ENCODE peak calls at places on chromosomes 11 and 22, in four cellular contexts. E is HepG2, Z is WTC11, K is K562. V is an unnamed sample.

GRCh38 chr11:313787-314547 is at the start of gene IFITM1:
- DNase-seq in E (no peak), Z (no peak), K (peak), V (no peak)

GRCh38 chr11:131373326-131373725 is 2.9 kb downstream of the NTM start:
- DNase-seq in E (no peak), Z (no peak), K (no peak), V (no peak)

GRCh38 chr22:43014062-43014875 is 680 bp downstream of the PACSIN2 start:
- DNase-seq in E (peak), Z (peak), K (peak), V (peak)

GRCh38 chr11:11119917-11120316 is 233.1 kb downstream of the CSNK2A3 start:
- DNase-seq in E (no peak), Z (peak), K (no peak), V (no peak)

GRCh38 chr11:14423633-14424032 is 64.7 kb upstream of the RRAS2 start:
- DNase-seq in E (peak), Z (no peak), K (no peak), V (no peak)

GRCh38 chr22:27970596-27971220 is 51.7 kb upstream of the PITPNB start:
- DNase-seq in E (no peak), Z (no peak), K (no peak), V (no peak)

GRCh38 chr11:46216040-46216764 is 61.3 kb upstream of the CREB3L1 start:
- DNase-seq in E (no peak), Z (no peak), K (no peak), V (no peak)

GRCh38 chr22:40325315-40325714 is 21.0 kb upstream of the ADSL start:
- DNase-seq in E (no peak), Z (no peak), K (no peak), V (no peak)

GRCh38 chr11:45237666-45238348 is 48.3 kb downstream of the SYT13 start:
- DNase-seq in E (no peak), Z (no peak), K (no peak), V (no peak)

GRCh38 chr22:32951081-32951806 is 106.9 kb downstream of the SYN3 start:
- DNase-seq in E (no peak), Z (peak), K (peak), V (peak)

GRCh38 chr22:48178536-48178935 is 1416.1 kb downstream of the TBC1D22A start:
- DNase-seq in E (no peak), Z (no peak), K (no peak), V (no peak)

GRCh38 chr11:115924744-115925567 is 420.7 kb upstream of the CADM1 start:
- DNase-seq in E (no peak), Z (no peak), K (no peak), V (no peak)

GRCh38 chr11:114563077-114563476 is 3.4 kb upstream of the NXPE1 start:
- DNase-seq in E (no peak), Z (no peak), K (no peak), V (no peak)

GRCh38 chr11:86182976-86183584 is 61.5 kb upstream of the EED start:
- DNase-seq in E (no peak), Z (no peak), K (peak), V (no peak)

GRCh38 chr22:49255154-49255553 is 572.5 kb downstream of the BRD1 start:
- DNase-seq in E (no peak), Z (no peak), K (no peak), V (no peak)

GRCh38 chr11:78000193-78000592 is 5.7 kb upstream of the INTS4 start:
- DNase-seq in E (peak), Z (peak), K (peak), V (peak)

GRCh38 chr11:102109896-102110760 is at the start of gene YAP1:
- DNase-seq in E (peak), Z (peak), K (peak), V (peak)

GRCh38 chr11:18761741-18762140 is 29.9 kb downstream of the PTPN5 start:
- DNase-seq in E (no peak), Z (no peak), K (no peak), V (no peak)

GRCh38 chr11:18765554-18765953 is 26.0 kb downstream of the PTPN5 start:
- DNase-seq in E (no peak), Z (no peak), K (no peak), V (no peak)

GRCh38 chr11:18766015-18766414 is 25.6 kb downstream of the PTPN5 start:
- DNase-seq in E (no peak), Z (no peak), K (no peak), V (no peak)

GRCh38 chr11:18757742-18758294 is 31.8 kb upstream of the IGSF22 start:
- DNase-seq in E (no peak), Z (no peak), K (no peak), V (no peak)

DNA sequence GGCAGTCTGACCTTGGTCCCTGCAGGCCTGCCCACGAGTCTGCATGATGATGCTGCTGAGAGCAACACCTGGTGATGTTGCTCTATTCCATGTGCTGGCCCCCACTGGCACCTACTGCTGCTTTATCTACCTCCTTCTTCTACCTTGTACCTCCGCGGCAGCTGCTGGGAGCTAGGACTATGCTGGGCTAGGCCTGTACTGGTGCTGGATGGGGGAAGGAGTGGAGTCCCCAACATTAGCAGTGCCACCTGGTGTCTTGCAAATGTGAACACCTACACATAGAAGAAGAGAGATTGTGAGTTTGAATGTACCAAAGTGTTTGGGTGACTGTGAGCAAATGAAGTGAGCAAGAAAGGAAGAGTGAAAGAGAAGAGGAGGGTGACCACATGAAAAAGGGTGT is 30.5 kb downstream of the PTPN5 start:
- DNase-seq in E (no peak), Z (no peak), K (no peak), V (no peak)
- TF ChIP-seq ELF4 in E (no peak), Z (no peak), K (no peak), V (no peak)

DNA sequence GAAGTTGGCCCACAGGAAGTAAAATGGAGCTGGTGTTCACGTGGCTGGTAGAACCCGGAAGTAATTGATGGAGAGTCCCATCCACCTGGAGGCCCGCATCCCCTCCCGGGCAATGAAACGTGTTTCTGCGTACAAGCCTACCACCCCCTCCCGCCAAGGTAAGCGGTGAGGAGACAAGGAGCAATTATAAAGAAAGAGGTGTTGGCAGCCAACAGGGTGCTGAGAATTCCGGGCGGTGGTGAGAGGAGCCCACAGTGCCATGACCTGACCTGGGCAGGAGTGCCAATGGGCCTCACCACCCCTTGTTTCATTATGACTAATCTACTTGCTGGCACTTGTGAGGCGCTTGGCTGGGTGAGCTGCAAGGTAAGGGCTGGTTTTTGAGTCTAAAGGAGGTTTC is 83.8 kb upstream of the BID start:
- DNase-seq in E (no peak), Z (no peak), K (no peak), V (no peak)
- TF ChIP-seq ELF4 in E (no peak), Z (no peak), K (no peak), V (no peak)

GRCh38 chr11:3105791-3106735 is 48.8 kb upstream of the CARS1 start:
- DNase-seq in E (no peak), Z (peak), K (no peak), V (no peak)
- TF ChIP-seq ELF4 in E (no peak), Z (no peak), K (no peak), V (no peak)

DNA sequence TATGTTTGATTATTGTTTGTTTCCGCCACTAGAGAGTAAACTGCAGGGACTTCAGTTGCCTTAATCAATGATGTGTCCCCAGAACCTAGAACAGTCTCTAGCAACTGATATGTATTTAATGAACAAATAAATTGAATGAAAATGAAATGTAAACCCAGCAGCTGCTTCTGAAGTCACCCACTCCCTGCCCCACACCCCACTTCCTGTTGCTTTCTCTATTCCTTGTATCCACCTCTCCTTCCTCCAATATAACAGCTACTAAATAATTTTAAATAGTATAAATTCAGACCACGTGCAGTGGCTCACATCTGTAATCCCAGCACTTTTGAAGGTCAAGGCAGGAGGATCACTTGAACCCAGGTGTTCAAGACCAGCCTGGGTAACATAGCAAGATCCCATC is 15.8 kb downstream of the MYH9 start:
- DNase-seq in E (no peak), Z (no peak), K (no peak), V (no peak)
- TF ChIP-seq ELF4 in E (no peak), Z (no peak), K (no peak), V (no peak)

GRCh38 chr22:44685384-44686056 is 16.5 kb upstream of the PRR5 start:
- DNase-seq in E (no peak), Z (peak), K (peak), V (peak)
- TF ChIP-seq ELF4 in E (no peak), Z (no peak), K (no peak), V (no peak)